ENCODE peak calls at places on chromosomes 5 and 9, in eight cellular contexts. One of them, this sample, is unnamed.

GRCh38 chr9:35616681-35617459 is 1.3 kb downstream of the CD72 start:
- DNase-seq in GM12865: peak
- DNase-seq in nephron progenitor cell: peak
- DNase-seq in foreskin keratinocyte: no peak
- DNase-seq in NCI-H510A treated with DMSO at 0.1 percent for 48 hours: peak
- DNase-seq in amniotic epithelial cell: peak
- DNase-seq in CD8-positive, alpha-beta T cell: peak
- DNase-seq in PC-9: no peak
- DNase-seq in this sample: peak

GRCh38 chr5:142906863-142907671 is 136.9 kb downstream of the ARHGAP26 start:
- DNase-seq in PC-9: no peak
- DNase-seq in CD8-positive, alpha-beta T cell: no peak
- DNase-seq in amniotic epithelial cell: no peak
- DNase-seq in NCI-H510A treated with DMSO at 0.1 percent for 48 hours: no peak
- DNase-seq in nephron progenitor cell: no peak
- DNase-seq in foreskin keratinocyte: peak
- DNase-seq in GM12865: no peak
- DNase-seq in this sample: peak

GRCh38 chr5:112776301-112776856 is 38.7 kb downstream of the APC start:
- DNase-seq in PC-9: no peak
- DNase-seq in nephron progenitor cell: no peak
- DNase-seq in amniotic epithelial cell: peak
- DNase-seq in NCI-H510A treated with DMSO at 0.1 percent for 48 hours: no peak
- DNase-seq in foreskin keratinocyte: peak
- DNase-seq in CD8-positive, alpha-beta T cell: no peak
- DNase-seq in GM12865: no peak
- DNase-seq in this sample: peak

GRCh38 chr9:98935064-98935463 is 8.6 kb upstream of the COL15A1 start:
- DNase-seq in CD8-positive, alpha-beta T cell: no peak
- DNase-seq in nephron progenitor cell: no peak
- DNase-seq in PC-9: no peak
- DNase-seq in NCI-H510A treated with DMSO at 0.1 percent for 48 hours: no peak
- DNase-seq in foreskin keratinocyte: no peak
- DNase-seq in amniotic epithelial cell: peak
- DNase-seq in GM12865: no peak
- DNase-seq in this sample: no peak

GRCh38 chr5:80930940-80931339 is 29.2 kb upstream of the RASGRF2 start:
- DNase-seq in amniotic epithelial cell: no peak
- DNase-seq in GM12865: no peak
- DNase-seq in PC-9: no peak
- DNase-seq in NCI-H510A treated with DMSO at 0.1 percent for 48 hours: peak
- DNase-seq in foreskin keratinocyte: no peak
- DNase-seq in CD8-positive, alpha-beta T cell: no peak
- DNase-seq in nephron progenitor cell: no peak
- DNase-seq in this sample: no peak

GRCh38 chr5:181255836-181256578 is 4.9 kb downstream of the TRIM52 start:
- DNase-seq in nephron progenitor cell: no peak
- DNase-seq in CD8-positive, alpha-beta T cell: no peak
- DNase-seq in GM12865: no peak
- DNase-seq in amniotic epithelial cell: peak
- DNase-seq in NCI-H510A treated with DMSO at 0.1 percent for 48 hours: no peak
- DNase-seq in foreskin keratinocyte: no peak
- DNase-seq in PC-9: no peak
- DNase-seq in this sample: no peak

GRCh38 chr5:78300464-78301045 is 6.1 kb upstream of the AP3B1 start:
- DNase-seq in CD8-positive, alpha-beta T cell: no peak
- DNase-seq in GM12865: peak
- DNase-seq in nephron progenitor cell: no peak
- DNase-seq in NCI-H510A treated with DMSO at 0.1 percent for 48 hours: no peak
- DNase-seq in foreskin keratinocyte: no peak
- DNase-seq in PC-9: no peak
- DNase-seq in amniotic epithelial cell: no peak
- DNase-seq in this sample: peak

GRCh38 chr9:5510360-5510931 is at the start of gene PDCD1LG2:
- DNase-seq in GM12865: peak
- DNase-seq in NCI-H510A treated with DMSO at 0.1 percent for 48 hours: no peak
- DNase-seq in amniotic epithelial cell: peak
- DNase-seq in nephron progenitor cell: no peak
- DNase-seq in foreskin keratinocyte: peak
- DNase-seq in CD8-positive, alpha-beta T cell: no peak
- DNase-seq in PC-9: no peak
- DNase-seq in this sample: peak

GRCh38 chr5:4018968-4019766 is 423.5 kb downstream of the IRX1 start:
- DNase-seq in PC-9: no peak
- DNase-seq in GM12865: no peak
- DNase-seq in nephron progenitor cell: no peak
- DNase-seq in CD8-positive, alpha-beta T cell: no peak
- DNase-seq in NCI-H510A treated with DMSO at 0.1 percent for 48 hours: no peak
- DNase-seq in foreskin keratinocyte: peak
- DNase-seq in amniotic epithelial cell: no peak
- DNase-seq in this sample: no peak

GRCh38 chr9:84404095-84404686 is 63.6 kb upstream of the SLC28A3 start:
- DNase-seq in CD8-positive, alpha-beta T cell: no peak
- DNase-seq in NCI-H510A treated with DMSO at 0.1 percent for 48 hours: no peak
- DNase-seq in PC-9: no peak
- DNase-seq in nephron progenitor cell: peak
- DNase-seq in foreskin keratinocyte: no peak
- DNase-seq in GM12865: peak
- DNase-seq in amniotic epithelial cell: no peak
- DNase-seq in this sample: no peak

GRCh38 chr9:136189394-136190236 is 15.3 kb downstream of the LHX3 start:
- DNase-seq in amniotic epithelial cell: no peak
- DNase-seq in GM12865: no peak
- DNase-seq in NCI-H510A treated with DMSO at 0.1 percent for 48 hours: no peak
- DNase-seq in PC-9: no peak
- DNase-seq in nephron progenitor cell: no peak
- DNase-seq in foreskin keratinocyte: no peak
- DNase-seq in CD8-positive, alpha-beta T cell: no peak
- DNase-seq in this sample: peak

GRCh38 chr9:109062543-109062942 is 49.2 kb upstream of the CTNNAL1 start:
- DNase-seq in foreskin keratinocyte: no peak
- DNase-seq in GM12865: no peak
- DNase-seq in CD8-positive, alpha-beta T cell: no peak
- DNase-seq in amniotic epithelial cell: no peak
- DNase-seq in PC-9: no peak
- DNase-seq in NCI-H510A treated with DMSO at 0.1 percent for 48 hours: no peak
- DNase-seq in nephron progenitor cell: no peak
- DNase-seq in this sample: peak

GRCh38 chr5:73617510-73618279 is 8.3 kb upstream of the ARHGEF28 start:
- DNase-seq in NCI-H510A treated with DMSO at 0.1 percent for 48 hours: no peak
- DNase-seq in PC-9: no peak
- DNase-seq in CD8-positive, alpha-beta T cell: no peak
- DNase-seq in GM12865: peak
- DNase-seq in foreskin keratinocyte: no peak
- DNase-seq in amniotic epithelial cell: no peak
- DNase-seq in nephron progenitor cell: no peak
- DNase-seq in this sample: peak

GRCh38 chr5:35780236-35780635 is 76.5 kb upstream of the IL7R start:
- DNase-seq in GM12865: no peak
- DNase-seq in foreskin keratinocyte: no peak
- DNase-seq in nephron progenitor cell: no peak
- DNase-seq in PC-9: no peak
- DNase-seq in amniotic epithelial cell: no peak
- DNase-seq in CD8-positive, alpha-beta T cell: peak
- DNase-seq in NCI-H510A treated with DMSO at 0.1 percent for 48 hours: no peak
- DNase-seq in this sample: no peak

GRCh38 chr5:117103703-117104102 is 529.1 kb upstream of the SEMA6A start:
- DNase-seq in CD8-positive, alpha-beta T cell: no peak
- DNase-seq in nephron progenitor cell: no peak
- DNase-seq in PC-9: no peak
- DNase-seq in amniotic epithelial cell: no peak
- DNase-seq in GM12865: no peak
- DNase-seq in foreskin keratinocyte: no peak
- DNase-seq in NCI-H510A treated with DMSO at 0.1 percent for 48 hours: no peak
- DNase-seq in this sample: no peak

GRCh38 chr5:68465133-68465532 is 249.6 kb downstream of the PIK3R1 start:
- DNase-seq in amniotic epithelial cell: no peak
- DNase-seq in CD8-positive, alpha-beta T cell: no peak
- DNase-seq in foreskin keratinocyte: no peak
- DNase-seq in NCI-H510A treated with DMSO at 0.1 percent for 48 hours: no peak
- DNase-seq in PC-9: no peak
- DNase-seq in nephron progenitor cell: no peak
- DNase-seq in GM12865: no peak
- DNase-seq in this sample: no peak

GRCh38 chr9:124721109-124721850 is 49.8 kb downstream of the NR6A1 start:
- DNase-seq in amniotic epithelial cell: peak
- DNase-seq in nephron progenitor cell: no peak
- DNase-seq in NCI-H510A treated with DMSO at 0.1 percent for 48 hours: no peak
- DNase-seq in GM12865: no peak
- DNase-seq in PC-9: peak
- DNase-seq in foreskin keratinocyte: no peak
- DNase-seq in CD8-positive, alpha-beta T cell: no peak
- DNase-seq in this sample: peak

GRCh38 chr5:127280494-127281220 is 9.9 kb upstream of the MEGF10 start:
- DNase-seq in GM12865: no peak
- DNase-seq in NCI-H510A treated with DMSO at 0.1 percent for 48 hours: peak
- DNase-seq in foreskin keratinocyte: no peak
- DNase-seq in CD8-positive, alpha-beta T cell: no peak
- DNase-seq in amniotic epithelial cell: peak
- DNase-seq in nephron progenitor cell: no peak
- DNase-seq in PC-9: no peak
- DNase-seq in this sample: no peak

GRCh38 chr5:166909926-166910325 is 1381.5 kb upstream of the WWC1 start:
- DNase-seq in NCI-H510A treated with DMSO at 0.1 percent for 48 hours: no peak
- DNase-seq in amniotic epithelial cell: no peak
- DNase-seq in CD8-positive, alpha-beta T cell: no peak
- DNase-seq in PC-9: no peak
- DNase-seq in GM12865: no peak
- DNase-seq in foreskin keratinocyte: no peak
- DNase-seq in nephron progenitor cell: no peak
- DNase-seq in this sample: no peak

GRCh38 chr5:40603378-40603777 is 76.3 kb upstream of the PTGER4 start:
- DNase-seq in PC-9: no peak
- DNase-seq in foreskin keratinocyte: peak
- DNase-seq in CD8-positive, alpha-beta T cell: no peak
- DNase-seq in GM12865: no peak
- DNase-seq in nephron progenitor cell: no peak
- DNase-seq in NCI-H510A treated with DMSO at 0.1 percent for 48 hours: no peak
- DNase-seq in amniotic epithelial cell: no peak
- DNase-seq in this sample: peak

GRCh38 chr5:147560982-147561381 is 51.1 kb upstream of the DPYSL3 start:
- DNase-seq in amniotic epithelial cell: no peak
- DNase-seq in foreskin keratinocyte: no peak
- DNase-seq in GM12865: no peak
- DNase-seq in NCI-H510A treated with DMSO at 0.1 percent for 48 hours: no peak
- DNase-seq in nephron progenitor cell: no peak
- DNase-seq in CD8-positive, alpha-beta T cell: no peak
- DNase-seq in PC-9: no peak
- DNase-seq in this sample: no peak